ENCODE peak calls at places on chromosomes 4 and X, in seven cellular contexts. One of them, this sample, is unnamed. For H3K4me1, the result is how much of the 10 kb centered on the place peaks cover.

GRCh38 chr4:156547891-156548290 is 423.7 kb downstream of the PDGFC start:
- DNase-seq in MM.1S: no peak
- DNase-seq in PC-3: no peak
- DNase-seq in HCT116: no peak
- DNase-seq in astrocyte: no peak
- DNase-seq in endodermal cell: no peak
- DNase-seq in endothelial cell of umbilical vein: no peak
- DNase-seq in this sample: no peak

GRCh38 chrX:151000901-151001301 is 17.8 kb downstream of the HMGB3 start:
- DNase-seq in MM.1S: no peak
- DNase-seq in PC-3: no peak
- DNase-seq in HCT116: no peak
- DNase-seq in astrocyte: no peak
- DNase-seq in endodermal cell: no peak
- DNase-seq in endothelial cell of umbilical vein: no peak
- DNase-seq in this sample: no peak

GRCh38 chr4:119025916-119026661 is 109.5 kb upstream of the MYOZ2 start:
- DNase-seq in MM.1S: no peak
- DNase-seq in PC-3: peak
- DNase-seq in HCT116: peak
- DNase-seq in astrocyte: peak
- DNase-seq in endodermal cell: no peak
- DNase-seq in endothelial cell of umbilical vein: no peak
- DNase-seq in this sample: no peak

GRCh38 chr4:78217557-78217956 is 160.4 kb downstream of the FRAS1 start:
- DNase-seq in MM.1S: no peak
- DNase-seq in PC-3: no peak
- DNase-seq in HCT116: no peak
- DNase-seq in astrocyte: no peak
- DNase-seq in endodermal cell: no peak
- DNase-seq in endothelial cell of umbilical vein: no peak
- DNase-seq in this sample: no peak

GRCh38 chr4:101954351-101954750 is 163.8 kb downstream of the BANK1 start:
- DNase-seq in MM.1S: no peak
- DNase-seq in PC-3: no peak
- DNase-seq in HCT116: no peak
- DNase-seq in astrocyte: peak
- DNase-seq in endodermal cell: no peak
- DNase-seq in endothelial cell of umbilical vein: peak
- DNase-seq in this sample: no peak

GRCh38 chrX:129980043-129980442 is 2.4 kb upstream of the BCORL1 start:
- DNase-seq in MM.1S: no peak
- DNase-seq in PC-3: no peak
- DNase-seq in HCT116: no peak
- DNase-seq in astrocyte: no peak
- DNase-seq in endodermal cell: peak
- DNase-seq in endothelial cell of umbilical vein: no peak
- DNase-seq in this sample: no peak

GRCh38 chrX:49877397-49878101 is 1.7 kb upstream of the USP27X start:
- DNase-seq in MM.1S: no peak
- DNase-seq in PC-3: no peak
- DNase-seq in HCT116: no peak
- DNase-seq in astrocyte: no peak
- DNase-seq in endodermal cell: no peak
- DNase-seq in endothelial cell of umbilical vein: no peak
- DNase-seq in this sample: no peak

GRCh38 chrX:24839331-24839730 is 145.6 kb downstream of the POLA1 start:
- DNase-seq in MM.1S: no peak
- DNase-seq in PC-3: no peak
- DNase-seq in HCT116: no peak
- DNase-seq in astrocyte: no peak
- DNase-seq in endodermal cell: no peak
- DNase-seq in endothelial cell of umbilical vein: no peak
- DNase-seq in this sample: no peak

GRCh38 chrX:132219343-132219768 is at the start of gene RAP2C:
- DNase-seq in MM.1S: peak
- DNase-seq in PC-3: peak
- DNase-seq in HCT116: peak
- DNase-seq in astrocyte: peak
- DNase-seq in endodermal cell: peak
- DNase-seq in endothelial cell of umbilical vein: peak
- DNase-seq in this sample: no peak

GRCh38 chrX:151675121-151675746 is 20.0 kb upstream of the PRRG3 start:
- DNase-seq in MM.1S: no peak
- DNase-seq in PC-3: no peak
- DNase-seq in HCT116: no peak
- DNase-seq in astrocyte: no peak
- DNase-seq in endodermal cell: no peak
- DNase-seq in endothelial cell of umbilical vein: no peak
- DNase-seq in this sample: no peak

GRCh38 chr4:169103966-169104412 is 93.9 kb upstream of the CBR4 start:
- DNase-seq in MM.1S: no peak
- DNase-seq in PC-3: peak
- DNase-seq in HCT116: no peak
- DNase-seq in astrocyte: no peak
- DNase-seq in endodermal cell: peak
- DNase-seq in endothelial cell of umbilical vein: no peak
- DNase-seq in this sample: no peak

GRCh38 chr4:14787894-14788293 is 214.4 kb upstream of the CPEB2 start:
- DNase-seq in MM.1S: peak
- DNase-seq in PC-3: peak
- DNase-seq in HCT116: no peak
- DNase-seq in astrocyte: no peak
- DNase-seq in endodermal cell: peak
- DNase-seq in endothelial cell of umbilical vein: peak
- DNase-seq in this sample: no peak

GRCh38 chrX:462853-463252 is 76.1 kb upstream of the PPP2R3B start:
- DNase-seq in MM.1S: no peak
- DNase-seq in PC-3: no peak
- DNase-seq in HCT116: no peak
- DNase-seq in astrocyte: no peak
- DNase-seq in endodermal cell: no peak
- DNase-seq in endothelial cell of umbilical vein: no peak
- DNase-seq in this sample: no peak

GRCh38 chrX:41607264-41607832 is 81.4 kb upstream of the GPR34 start:
- DNase-seq in MM.1S: no peak
- DNase-seq in PC-3: no peak
- DNase-seq in HCT116: no peak
- DNase-seq in astrocyte: no peak
- DNase-seq in endodermal cell: no peak
- DNase-seq in endothelial cell of umbilical vein: no peak
- DNase-seq in this sample: no peak

GRCh38 chr4:14221176-14221575 is 593.7 kb upstream of the BOD1L1 start:
- DNase-seq in MM.1S: no peak
- DNase-seq in PC-3: no peak
- DNase-seq in HCT116: no peak
- DNase-seq in astrocyte: peak
- DNase-seq in endodermal cell: no peak
- DNase-seq in endothelial cell of umbilical vein: no peak
- DNase-seq in this sample: no peak

GRCh38 chrX:72128881-72129280 is 2.8 kb downstream of the RTL5 start:
- DNase-seq in MM.1S: no peak
- DNase-seq in PC-3: peak
- DNase-seq in HCT116: no peak
- DNase-seq in astrocyte: no peak
- DNase-seq in endodermal cell: peak
- DNase-seq in endothelial cell of umbilical vein: no peak
- DNase-seq in this sample: no peak

GRCh38 chr4:48570646-48571220 is 80.7 kb downstream of the ZAR1 start:
- DNase-seq in MM.1S: no peak
- DNase-seq in PC-3: peak
- DNase-seq in HCT116: no peak
- DNase-seq in astrocyte: peak
- DNase-seq in endodermal cell: no peak
- DNase-seq in endothelial cell of umbilical vein: no peak
- DNase-seq in this sample: no peak

GRCh38 chr4:12979797-12980196 is 504.3 kb downstream of the RAB28 start:
- DNase-seq in MM.1S: no peak
- DNase-seq in PC-3: no peak
- DNase-seq in HCT116: no peak
- DNase-seq in astrocyte: no peak
- DNase-seq in endodermal cell: no peak
- DNase-seq in endothelial cell of umbilical vein: no peak
- DNase-seq in this sample: no peak

GRCh38 chrX:12297353-12297752 is 159.1 kb downstream of the FRMPD4 start:
- DNase-seq in MM.1S: no peak
- DNase-seq in PC-3: no peak
- DNase-seq in HCT116: no peak
- DNase-seq in astrocyte: no peak
- DNase-seq in endodermal cell: no peak
- DNase-seq in endothelial cell of umbilical vein: no peak
- DNase-seq in this sample: no peak

GRCh38 chr4:148007789-148008188 is 275.9 kb downstream of the ARHGAP10 start:
- DNase-seq in MM.1S: no peak
- DNase-seq in PC-3: no peak
- DNase-seq in HCT116: no peak
- DNase-seq in astrocyte: no peak
- DNase-seq in endodermal cell: no peak
- DNase-seq in endothelial cell of umbilical vein: peak
- DNase-seq in this sample: no peak

GRCh38 chr4:151541438-151542071 is 132.6 kb downstream of the FHIP1A start:
- DNase-seq in MM.1S: no peak
- DNase-seq in PC-3: peak
- DNase-seq in HCT116: peak
- DNase-seq in astrocyte: peak
- DNase-seq in endodermal cell: peak
- DNase-seq in endothelial cell of umbilical vein: peak
- DNase-seq in this sample: peak
- H3K9ac ChIP-seq in MM.1S: no peak
- H3K9ac ChIP-seq in PC-3: peak
- H3K9ac ChIP-seq in HCT116: peak
- H3K9ac ChIP-seq in astrocyte: peak
- H3K9ac ChIP-seq in endodermal cell: no peak
- H3K9ac ChIP-seq in endothelial cell of umbilical vein: no peak
- H3K9ac ChIP-seq in this sample: peak

GRCh38 chr4:24798036-24798610 is 2.8 kb downstream of the SOD3 start:
- DNase-seq in MM.1S: no peak
- DNase-seq in PC-3: no peak
- DNase-seq in HCT116: no peak
- DNase-seq in astrocyte: no peak
- DNase-seq in endodermal cell: no peak
- DNase-seq in endothelial cell of umbilical vein: no peak
- DNase-seq in this sample: no peak

GRCh38 chr4:24794916-24795665 is at the start of gene SOD3:
- DNase-seq in MM.1S: no peak
- DNase-seq in PC-3: peak
- DNase-seq in HCT116: no peak
- DNase-seq in astrocyte: peak
- DNase-seq in endodermal cell: peak
- DNase-seq in endothelial cell of umbilical vein: peak
- DNase-seq in this sample: no peak

GRCh38 chr4:24796632-24797031 is 1.3 kb downstream of the SOD3 start:
- DNase-seq in MM.1S: no peak
- DNase-seq in PC-3: no peak
- DNase-seq in HCT116: no peak
- DNase-seq in astrocyte: no peak
- DNase-seq in endodermal cell: no peak
- DNase-seq in endothelial cell of umbilical vein: no peak
- DNase-seq in this sample: no peak

GRCh38 chr4:24794111-24794860 is 1.1 kb upstream of the SOD3 start:
- DNase-seq in MM.1S: no peak
- DNase-seq in PC-3: peak
- DNase-seq in HCT116: no peak
- DNase-seq in astrocyte: peak
- DNase-seq in endodermal cell: peak
- DNase-seq in endothelial cell of umbilical vein: no peak
- DNase-seq in this sample: no peak

DNA sequence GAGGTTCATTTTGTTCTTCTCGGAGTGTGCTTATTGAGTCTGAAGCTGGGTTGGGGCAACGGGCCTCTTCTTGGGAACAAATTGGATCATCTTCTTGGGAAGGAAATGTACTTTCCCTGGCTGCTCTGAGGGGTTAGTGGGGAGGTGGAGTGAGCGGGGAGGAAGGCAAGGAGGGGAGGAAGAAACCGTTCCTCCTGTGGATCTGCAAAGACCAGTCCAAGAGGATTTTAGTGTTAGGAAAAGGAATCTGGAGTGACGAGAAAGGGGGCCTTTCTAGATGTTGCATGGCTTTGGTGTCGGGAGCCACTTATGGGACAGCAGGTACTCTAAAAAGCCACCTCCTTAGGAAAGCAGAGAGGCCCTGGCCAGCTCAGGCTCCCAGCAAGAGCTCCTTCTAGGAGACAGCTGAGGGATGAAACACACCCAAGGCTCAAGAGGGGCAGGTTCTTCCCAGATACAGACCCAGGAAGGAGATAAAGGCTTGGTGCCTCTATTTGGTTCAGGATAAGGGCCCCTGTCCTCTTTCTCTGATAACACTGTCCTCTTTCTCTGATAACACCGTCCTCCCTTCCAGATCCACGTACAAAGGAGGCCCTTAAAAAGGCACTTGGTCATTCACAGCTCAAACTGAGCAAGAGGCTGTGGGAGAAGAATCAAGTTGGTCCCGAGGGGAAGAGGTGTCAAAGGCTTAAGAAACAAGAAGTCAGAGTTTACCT is 451 bp downstream of the SOD3 start:
- DNase-seq in MM.1S: no peak
- DNase-seq in PC-3: no peak
- DNase-seq in HCT116: no peak
- DNase-seq in astrocyte: no peak
- DNase-seq in endodermal cell: no peak
- DNase-seq in endothelial cell of umbilical vein: no peak
- DNase-seq in this sample: no peak
- H3K4me1 ChIP-seq in MM.1S: under half
- H3K4me1 ChIP-seq in PC-3: under half
- H3K4me1 ChIP-seq in HCT116: under half
- H3K4me1 ChIP-seq in astrocyte: under half
- H3K4me1 ChIP-seq in endodermal cell: under half
- H3K4me1 ChIP-seq in endothelial cell of umbilical vein: under half
- H3K4me1 ChIP-seq in this sample: under half

DNA sequence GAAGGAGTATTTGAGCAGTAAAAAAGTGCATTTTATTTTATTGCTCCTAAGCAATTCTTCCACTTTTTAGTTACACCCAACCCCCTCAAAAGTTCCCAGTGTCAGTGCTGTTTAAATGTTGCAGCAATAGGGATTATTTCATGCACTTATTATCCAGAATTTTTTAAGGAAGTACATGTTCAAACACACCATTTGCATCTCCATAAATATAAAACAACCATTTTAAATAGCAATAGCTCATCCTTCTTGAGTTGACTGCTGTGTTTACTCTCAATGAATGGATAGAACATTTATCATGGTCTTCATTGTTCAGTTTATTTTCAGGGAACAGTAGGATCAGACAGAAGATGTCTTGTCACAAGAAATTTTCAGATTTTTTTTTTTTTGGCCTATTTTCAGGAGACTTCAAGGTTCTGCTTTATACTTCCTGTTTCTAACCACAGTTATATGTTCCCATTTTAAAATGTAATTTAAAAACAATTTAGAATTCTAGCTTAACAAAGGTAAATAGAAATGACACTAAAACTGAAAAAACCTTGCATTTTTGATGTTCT is 171.9 kb downstream of the TMA16 start:
- DNase-seq in MM.1S: no peak
- DNase-seq in PC-3: no peak
- DNase-seq in HCT116: no peak
- DNase-seq in astrocyte: no peak
- DNase-seq in endodermal cell: no peak
- DNase-seq in endothelial cell of umbilical vein: no peak
- DNase-seq in this sample: no peak
- H3K9ac ChIP-seq in MM.1S: no peak
- H3K9ac ChIP-seq in PC-3: no peak
- H3K9ac ChIP-seq in HCT116: no peak
- H3K9ac ChIP-seq in astrocyte: no peak
- H3K9ac ChIP-seq in endodermal cell: no peak
- H3K9ac ChIP-seq in endothelial cell of umbilical vein: no peak
- H3K9ac ChIP-seq in this sample: no peak

GRCh38 chr4:53917719-53918118 is 146.7 kb downstream of the CHIC2 start:
- DNase-seq in MM.1S: no peak
- DNase-seq in PC-3: peak
- DNase-seq in HCT116: no peak
- DNase-seq in astrocyte: peak
- DNase-seq in endodermal cell: no peak
- DNase-seq in endothelial cell of umbilical vein: peak
- DNase-seq in this sample: peak
- H3K4me1 ChIP-seq in MM.1S: under half
- H3K4me1 ChIP-seq in PC-3: half or more
- H3K4me1 ChIP-seq in HCT116: under half
- H3K4me1 ChIP-seq in astrocyte: under half
- H3K4me1 ChIP-seq in endodermal cell: under half
- H3K4me1 ChIP-seq in endothelial cell of umbilical vein: under half
- H3K4me1 ChIP-seq in this sample: half or more